ENCODE peak calls at places on chromosomes 7 and 10, in seven cellular contexts. J, U, P, Z, A, L and K are unnamed samples.

GRCh38 chr7:129958643-129959479 is 6.1 kb upstream of the UBE2H start:
- DNase-seq in J (peak), U (peak), P (peak), Z (no peak), A (no peak), L (peak), K (peak)

GRCh38 chr7:77531038-77531437 is 6.1 kb upstream of the PTPN12 start:
- DNase-seq in J (no peak), U (no peak), P (no peak), Z (no peak), A (peak), L (no peak), K (no peak)

GRCh38 chr7:84663224-84663623 is 468.6 kb upstream of the SEMA3A start:
- DNase-seq in J (no peak), U (no peak), P (no peak), Z (no peak), A (no peak), L (peak), K (no peak)

GRCh38 chr7:137978464-137979237 is 23.2 kb downstream of the CREB3L2 start:
- DNase-seq in J (peak), U (no peak), P (no peak), Z (no peak), A (no peak), L (peak), K (peak)

GRCh38 chr10:53930648-53931047 is 870.4 kb downstream of the PCDH15 start:
- DNase-seq in J (no peak), U (no peak), P (no peak), Z (no peak), A (no peak), L (no peak), K (no peak)

GRCh38 chr7:27150568-27151340 is 1.6 kb downstream of the HOXA3 start:
- DNase-seq in J (peak), U (peak), P (peak), Z (peak), A (peak), L (peak), K (peak)

GRCh38 chr10:52955337-52955736 is 182.8 kb upstream of the MBL2 start:
- DNase-seq in J (no peak), U (no peak), P (no peak), Z (no peak), A (no peak), L (no peak), K (no peak)

GRCh38 chr7:20399516-20399915 is 68.8 kb downstream of the ITGB8 start:
- DNase-seq in J (no peak), U (no peak), P (no peak), Z (no peak), A (no peak), L (no peak), K (no peak)

GRCh38 chr10:35413985-35414861 is 77.9 kb downstream of the CCNY start:
- DNase-seq in J (no peak), U (no peak), P (no peak), Z (no peak), A (no peak), L (peak), K (no peak)

GRCh38 chr10:95559466-95559865 is 1.7 kb downstream of the SORBS1 start:
- DNase-seq in J (no peak), U (no peak), P (no peak), Z (no peak), A (no peak), L (no peak), K (no peak)

GRCh38 chr10:95906675-95907453 is 911 bp upstream of the CC2D2B start:
- DNase-seq in J (peak), U (peak), P (peak), Z (no peak), A (peak), L (peak), K (peak)

GRCh38 chr7:122413339-122413738 is 108.8 kb upstream of the FEZF1 start:
- DNase-seq in J (no peak), U (no peak), P (peak), Z (no peak), A (no peak), L (no peak), K (no peak)

GRCh38 chr7:69232445-69233376 is 365.6 kb upstream of the AUTS2 start:
- DNase-seq in J (no peak), U (no peak), P (peak), Z (no peak), A (no peak), L (no peak), K (no peak)

GRCh38 chr7:38291117-38291647 is 17.7 kb upstream of the TARP start:
- DNase-seq in J (no peak), U (no peak), P (no peak), Z (no peak), A (peak), L (no peak), K (no peak)

GRCh38 chr7:116534790-116535189 is 10.0 kb downstream of the CAV1 start:
- DNase-seq in J (no peak), U (no peak), P (no peak), Z (no peak), A (no peak), L (peak), K (peak)

GRCh38 chr10:7436490-7437100 is 25.8 kb upstream of the SFMBT2 start:
- DNase-seq in J (no peak), U (no peak), P (no peak), Z (no peak), A (no peak), L (peak), K (no peak)

GRCh38 chr7:41029072-41029492 is 673.8 kb downstream of the INHBA start:
- DNase-seq in J (no peak), U (no peak), P (no peak), Z (no peak), A (no peak), L (peak), K (peak)

GRCh38 chr7:18357691-18358090 is 137.9 kb upstream of the HDAC9 start:
- DNase-seq in J (no peak), U (no peak), P (no peak), Z (no peak), A (peak), L (peak), K (peak)

GRCh38 chr10:20551761-20552160 is 345.4 kb downstream of the NEBL start:
- DNase-seq in J (no peak), U (no peak), P (no peak), Z (no peak), A (no peak), L (no peak), K (no peak)

GRCh38 chr7:142000244-142000643 is 4.6 kb downstream of the MGAM start:
- DNase-seq in J (no peak), U (no peak), P (no peak), Z (no peak), A (no peak), L (peak), K (no peak)

GRCh38 chr7:123643495-123644428 is 11.9 kb upstream of the LMOD2 start:
- DNase-seq in J (peak), U (no peak), P (peak), Z (no peak), A (no peak), L (peak), K (peak)

GRCh38 chr7:69531050-69531449 is 67.2 kb upstream of the AUTS2 start:
- DNase-seq in J (no peak), U (no peak), P (no peak), Z (no peak), A (no peak), L (no peak), K (no peak)

GRCh38 chr7:21605008-21605407 is 62.2 kb downstream of the DNAH11 start:
- DNase-seq in J (no peak), U (no peak), P (no peak), Z (no peak), A (no peak), L (no peak), K (no peak)

GRCh38 chr10:43322321-43322720 is 49.1 kb upstream of the FXYD4 start:
- DNase-seq in J (peak), U (no peak), P (no peak), Z (no peak), A (no peak), L (no peak), K (no peak)

GRCh38 chr10:19904202-19904661 is 88.0 kb downstream of the PLXDC2 start:
- DNase-seq in J (no peak), U (no peak), P (no peak), Z (no peak), A (no peak), L (peak), K (no peak)

GRCh38 chr7:30789334-30789711 is 18.1 kb downstream of the MINDY4 start:
- DNase-seq in J (no peak), U (no peak), P (no peak), Z (no peak), A (no peak), L (peak), K (peak)

GRCh38 chr10:29734640-29734979 is 99.8 kb upstream of the SVIL start:
- DNase-seq in J (no peak), U (no peak), P (no peak), Z (no peak), A (no peak), L (no peak), K (no peak)

GRCh38 chr7:89027781-89028180 is 232.2 kb upstream of the TEX47 start:
- DNase-seq in J (no peak), U (no peak), P (no peak), Z (no peak), A (no peak), L (no peak), K (no peak)

GRCh38 chr10:58952747-58953466 is 223.5 kb upstream of the PHYHIPL start:
- DNase-seq in J (peak), U (peak), P (peak), Z (peak), A (peak), L (peak), K (peak)

GRCh38 chr7:93140582-93141191 is 7.5 kb downstream of the SAMD9L start:
- DNase-seq in J (no peak), U (no peak), P (no peak), Z (no peak), A (no peak), L (no peak), K (no peak)

GRCh38 chr10:77253037-77253436 is 384.6 kb downstream of the KCNMA1 start:
- DNase-seq in J (no peak), U (peak), P (no peak), Z (no peak), A (no peak), L (no peak), K (no peak)

GRCh38 chr7:138289864-138290263 is 170.2 kb upstream of the TRIM24 start:
- DNase-seq in J (no peak), U (no peak), P (no peak), Z (no peak), A (no peak), L (no peak), K (no peak)

GRCh38 chr10:79335470-79336235 is 11.6 kb upstream of the PPIF start:
- DNase-seq in J (no peak), U (no peak), P (no peak), Z (no peak), A (no peak), L (no peak), K (no peak)

GRCh38 chr10:95415631-95416031 is 124.8 kb upstream of the PDLIM1 start:
- DNase-seq in J (no peak), U (no peak), P (no peak), Z (no peak), A (no peak), L (no peak), K (no peak)

GRCh38 chr7:133504825-133505224 is 251.9 kb downstream of the EXOC4 start:
- DNase-seq in J (no peak), U (no peak), P (no peak), Z (no peak), A (no peak), L (peak), K (no peak)

GRCh38 chr10:26978531-26978930 is 117.8 kb upstream of the ABI1 start:
- DNase-seq in J (no peak), U (no peak), P (no peak), Z (no peak), A (no peak), L (no peak), K (no peak)

GRCh38 chr10:93565421-93565820 is 1.0 kb upstream of the FFAR4 start:
- DNase-seq in J (no peak), U (no peak), P (no peak), Z (no peak), A (no peak), L (no peak), K (no peak)

GRCh38 chr7:94615641-94616040 is 40.3 kb downstream of the SGCE start:
- DNase-seq in J (no peak), U (peak), P (no peak), Z (no peak), A (no peak), L (no peak), K (no peak)

GRCh38 chr10:1293636-1294440 is 237.7 kb downstream of the WDR37 start:
- DNase-seq in J (no peak), U (no peak), P (no peak), Z (no peak), A (no peak), L (no peak), K (no peak)

DNA sequence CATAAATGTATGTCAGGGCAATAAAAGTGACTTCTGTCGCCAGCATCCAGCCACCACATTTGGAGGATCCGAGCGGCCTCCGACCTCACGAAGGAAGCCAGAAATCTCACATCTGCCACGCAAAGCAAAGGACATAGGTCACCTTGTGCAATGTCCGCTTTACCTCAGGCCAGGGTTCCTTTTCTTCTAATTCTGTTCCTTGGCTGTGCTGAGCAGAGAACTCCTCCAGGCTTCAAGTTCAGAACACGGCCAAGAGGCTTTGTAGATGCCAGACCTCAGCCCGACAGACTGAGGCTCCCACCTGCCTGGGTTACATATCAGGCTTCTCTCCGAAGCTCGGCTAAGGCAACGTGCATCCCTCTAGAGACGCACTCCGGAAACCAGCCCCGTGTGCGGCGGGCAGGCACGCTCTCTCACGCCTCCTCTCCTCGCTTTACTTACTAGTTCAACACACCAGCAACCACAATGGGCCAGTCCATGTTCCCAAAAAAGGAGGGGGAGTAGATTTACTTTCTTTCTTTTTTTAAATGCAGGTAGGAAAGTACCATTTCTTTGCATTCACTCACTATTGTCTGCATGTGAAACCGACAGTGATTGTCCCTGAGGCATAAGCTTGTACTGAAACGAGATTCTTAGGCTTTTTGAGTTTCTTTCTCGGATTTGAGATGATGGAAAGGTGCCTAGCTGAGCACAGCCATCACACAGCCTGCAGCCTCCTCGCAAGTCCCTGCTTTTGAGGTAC is 122.4 kb upstream of the AFAP1L2 start:
- DNase-seq in J (peak), U (no peak), P (peak), Z (peak), A (peak), L (peak), K (no peak)
- TF ChIP-seq CTCF in J (no peak), U (no peak), P (peak), Z (no peak), A (no peak), L (no peak), K (no peak)

DNA sequence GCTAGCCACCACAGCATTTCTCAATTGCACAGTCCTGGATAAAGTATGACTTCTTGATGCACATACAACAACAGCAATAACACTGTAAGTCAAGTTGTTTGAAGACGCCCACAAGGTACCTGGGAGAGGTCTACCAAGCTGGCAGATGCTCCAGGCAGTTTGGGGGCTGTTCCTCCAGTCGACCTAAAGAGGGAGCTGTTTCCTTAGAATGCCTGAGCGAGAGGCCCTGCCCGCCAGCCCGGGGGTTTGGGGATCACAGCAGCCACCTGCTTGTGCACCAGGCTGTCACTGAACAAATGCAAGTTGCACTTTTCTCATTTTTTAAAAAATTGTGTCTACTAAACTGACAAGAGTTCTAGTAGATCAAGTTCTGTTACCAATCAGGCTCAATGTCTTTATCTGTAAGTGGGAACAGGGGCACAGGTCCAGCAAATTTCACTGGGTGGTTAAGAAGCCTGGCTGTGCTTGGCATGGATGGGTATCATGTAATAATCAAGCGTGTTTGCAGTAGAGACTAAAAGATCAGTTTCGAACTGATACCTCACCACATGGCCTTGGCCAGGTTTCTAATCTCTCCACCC is 193.8 kb upstream of the ADO start:
- DNase-seq in J (peak), U (peak), P (peak), Z (peak), A (peak), L (peak), K (peak)
- TF ChIP-seq CTCF in J (peak), U (peak), P (peak), Z (peak), A (peak), L (peak), K (peak)

DNA sequence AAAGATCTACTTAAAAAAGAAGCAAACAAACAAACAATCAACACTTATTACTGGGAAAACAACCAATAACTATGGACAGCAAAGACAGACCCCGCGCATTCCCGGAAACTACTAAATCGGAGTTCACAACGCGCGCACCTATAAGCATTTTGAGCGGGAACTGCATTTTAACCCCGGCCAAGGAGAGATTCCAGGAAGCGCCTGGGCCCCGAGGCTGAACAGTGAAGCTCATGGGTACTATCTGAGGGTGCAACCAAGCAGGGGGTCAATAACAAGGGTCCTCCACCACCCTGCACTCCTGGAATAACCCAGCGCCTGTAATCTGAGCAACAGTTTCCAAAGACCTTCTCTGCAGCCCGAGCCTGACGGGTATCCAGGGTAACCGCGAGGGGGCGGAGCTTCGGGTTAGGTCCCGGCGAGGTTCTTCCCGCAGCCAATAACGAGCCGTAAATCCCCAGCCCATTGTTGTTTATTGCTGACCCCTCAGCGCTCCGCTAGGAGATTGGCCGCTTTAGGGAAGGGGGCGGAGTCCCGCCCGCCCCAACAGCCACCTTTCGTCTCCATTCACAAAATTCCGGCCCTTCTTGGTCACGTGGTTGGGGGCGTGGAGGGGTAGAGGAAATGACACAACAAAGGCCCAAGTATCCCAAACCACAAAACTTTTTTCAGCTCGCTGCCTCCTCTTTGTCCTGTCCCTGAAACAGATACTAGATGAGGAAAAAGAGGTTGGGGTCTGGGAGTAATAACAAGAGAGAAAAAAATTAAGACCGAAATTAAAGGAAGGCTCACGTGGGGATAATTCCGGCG is 1.7 kb upstream of the ETV1 start:
- DNase-seq in J (peak), U (peak), P (peak), Z (peak), A (peak), L (peak), K (peak)
- TF ChIP-seq CTCF in J (no peak), U (no peak), P (no peak), Z (no peak), A (no peak), L (no peak), K (peak)

GRCh38 chr7:149850716-149851115 is 12.5 kb downstream of the ZNF862 start:
- DNase-seq in J (no peak), U (no peak), P (no peak), Z (no peak), A (no peak), L (no peak), K (no peak)

GRCh38 chr7:149853157-149853556 is 15.0 kb downstream of the ZNF862 start:
- DNase-seq in J (no peak), U (no peak), P (no peak), Z (no peak), A (no peak), L (no peak), K (peak)

GRCh38 chr7:149849174-149849573 is 11.0 kb downstream of the ZNF862 start:
- DNase-seq in J (no peak), U (no peak), P (no peak), Z (no peak), A (no peak), L (no peak), K (no peak)

GRCh38 chr7:149851449-149851848 is 13.3 kb downstream of the ZNF862 start:
- DNase-seq in J (no peak), U (no peak), P (no peak), Z (no peak), A (no peak), L (no peak), K (no peak)

GRCh38 chr7:149850007-149850594 is 11.9 kb downstream of the ZNF862 start:
- DNase-seq in J (no peak), U (no peak), P (no peak), Z (no peak), A (no peak), L (no peak), K (no peak)
- TF ChIP-seq CTCF in J (no peak), U (peak), P (no peak), Z (no peak), A (no peak), L (no peak), K (no peak)

GRCh38 chr7:105760549-105761447 is 115.6 kb downstream of the ATXN7L1 start:
- DNase-seq in J (no peak), U (no peak), P (no peak), Z (no peak), A (no peak), L (peak), K (peak)
- TF ChIP-seq CTCF in J (no peak), U (no peak), P (no peak), Z (no peak), A (no peak), L (peak), K (peak)

GRCh38 chr10:112345743-112346142 is 28.2 kb upstream of the ACSL5 start:
- DNase-seq in J (no peak), U (no peak), P (no peak), Z (no peak), A (no peak), L (no peak), K (no peak)
- TF ChIP-seq CTCF in J (no peak), U (no peak), P (no peak), Z (no peak), A (no peak), L (no peak), K (no peak)